ENCODE peak calls at places on chromosomes 7 and 10, in ten cellular contexts. J, G, Z, E, A, B, H, I, P and Y are unnamed samples.

GRCh38 chr10:102994551-102995295 is 76.6 kb downstream of the CNNM2 start:
- DNase-seq in Z (no peak), P (no peak), H (no peak), I (no peak), A (no peak), J (no peak), E (no peak), B (no peak), G (no peak), Y (no peak)

GRCh38 chr10:47309403-47310089 is 9.5 kb downstream of the GDF10 start:
- DNase-seq in H (no peak), P (no peak), A (no peak), G (no peak), Z (peak), E (peak), B (no peak), I (no peak), J (no peak), Y (peak)

GRCh38 chr7:114243019-114243507 is 171.6 kb upstream of the FOXP2 start:
- DNase-seq in P (no peak), B (no peak), H (no peak), G (no peak), E (peak), Z (no peak), J (no peak), A (peak), I (no peak), Y (no peak)

GRCh38 chr7:97499204-97499603 is 232.7 kb upstream of the TAC1 start:
- DNase-seq in I (no peak), H (no peak), B (peak), A (peak), J (no peak), P (peak), E (peak), G (no peak), Z (peak), Y (peak)

GRCh38 chr10:49520122-49520775 is 18.7 kb downstream of the ERCC6 start:
- DNase-seq in B (no peak), J (no peak), Z (no peak), H (no peak), E (no peak), P (no peak), I (no peak), A (no peak), G (no peak), Y (no peak)

GRCh38 chr7:156994417-156994816 is 16.0 kb downstream of the MNX1 start:
- DNase-seq in I (no peak), J (no peak), G (no peak), E (no peak), P (no peak), Z (no peak), A (no peak), H (no peak), B (no peak), Y (no peak)

GRCh38 chr7:16067695-16068094 is 353.6 kb downstream of the CRPPA start:
- DNase-seq in Z (peak), E (no peak), G (no peak), B (no peak), J (no peak), H (no peak), I (no peak), A (no peak), P (no peak), Y (no peak)

GRCh38 chr10:28892818-28893547 is 215.7 kb downstream of the BAMBI start:
- DNase-seq in A (no peak), I (no peak), P (no peak), Z (no peak), G (no peak), J (no peak), E (no peak), B (peak), H (no peak), Y (no peak)

GRCh38 chr10:9786576-9786975 is 1231.1 kb upstream of the CELF2 start:
- DNase-seq in H (no peak), A (peak), Z (no peak), G (no peak), J (no peak), B (no peak), I (no peak), E (peak), P (no peak), Y (no peak)

GRCh38 chr7:41029072-41029492 is 673.8 kb downstream of the INHBA start:
- DNase-seq in G (no peak), I (no peak), Z (no peak), J (no peak), P (no peak), E (peak), A (peak), B (peak), H (no peak), Y (no peak)

GRCh38 chr7:108253275-108254044 is 123.3 kb upstream of the LAMB4 start:
- DNase-seq in Z (no peak), A (no peak), J (no peak), B (peak), P (no peak), E (peak), H (no peak), I (no peak), G (no peak), Y (no peak)

GRCh38 chr10:123642293-123642692 is 23.9 kb upstream of the GPR26 start:
- DNase-seq in H (no peak), P (peak), I (no peak), Z (peak), B (no peak), A (no peak), E (peak), G (no peak), J (no peak), Y (peak)

GRCh38 chr7:150867592-150867991 is 15.3 kb downstream of the AOC1 start:
- DNase-seq in G (no peak), J (no peak), E (no peak), H (no peak), Z (no peak), B (no peak), A (no peak), I (no peak), P (no peak), Y (no peak)

GRCh38 chr7:15801041-15801440 is 114.6 kb upstream of the MEOX2 start:
- DNase-seq in A (no peak), H (no peak), E (no peak), P (no peak), B (no peak), G (no peak), J (no peak), Z (no peak), I (no peak), Y (no peak)

GRCh38 chr7:35424869-35425495 is 171.1 kb upstream of the TBX20 start:
- DNase-seq in E (peak), I (peak), H (no peak), A (peak), Z (peak), P (peak), J (peak), G (peak), B (peak), Y (peak)

GRCh38 chr7:75048435-75049379 is 24.9 kb downstream of the RCC1L start:
- DNase-seq in B (peak), H (no peak), Z (no peak), P (peak), G (no peak), J (no peak), E (peak), I (no peak), A (no peak), Y (no peak)

GRCh38 chr7:2637505-2638223 is 5.9 kb downstream of the TTYH3 start:
- DNase-seq in E (no peak), Z (no peak), A (no peak), P (peak), H (peak), B (no peak), G (peak), I (no peak), J (no peak), Y (no peak)

GRCh38 chr10:120221873-120222485 is 235.0 kb upstream of the PLPP4 start:
- DNase-seq in Z (peak), I (no peak), B (peak), P (peak), E (peak), G (no peak), A (peak), H (no peak), J (no peak), Y (peak)

GRCh38 chr10:49362596-49363260 is 33.2 kb downstream of the DRGX start:
- DNase-seq in G (no peak), Z (no peak), J (no peak), P (no peak), A (no peak), H (no peak), I (no peak), B (no peak), E (no peak), Y (no peak)

GRCh38 chr7:108201766-108202165 is 71.6 kb upstream of the LAMB4 start:
- DNase-seq in Z (no peak), E (no peak), I (no peak), G (no peak), H (no peak), B (no peak), P (no peak), J (no peak), A (no peak), Y (no peak)

GRCh38 chr7:81053623-81054022 is 134.8 kb upstream of the SEMA3C start:
- DNase-seq in A (no peak), J (no peak), P (no peak), E (no peak), Z (no peak), G (no peak), H (no peak), I (no peak), B (no peak), Y (no peak)

GRCh38 chr10:63115732-63116383 is 17.3 kb upstream of the NRBF2 start:
- DNase-seq in H (peak), G (peak), P (peak), E (peak), Z (no peak), B (peak), A (no peak), J (no peak), I (no peak), Y (no peak)

GRCh38 chr10:68963151-68963550 is 7.2 kb downstream of the DDX21 start:
- DNase-seq in G (no peak), Z (no peak), B (no peak), A (no peak), J (no peak), P (no peak), H (no peak), I (no peak), E (no peak), Y (no peak)

GRCh38 chr7:66604198-66604597 is 24.5 kb upstream of the KCTD7 start:
- DNase-seq in Z (no peak), J (no peak), P (no peak), G (no peak), H (no peak), E (no peak), I (no peak), B (no peak), A (no peak), Y (no peak)

GRCh38 chr10:59279476-59279875 is 82.9 kb downstream of the FAM13C start:
- DNase-seq in P (no peak), I (no peak), A (no peak), H (no peak), G (no peak), E (no peak), B (no peak), J (no peak), Z (no peak), Y (no peak)

GRCh38 chr10:31133628-31134302 is 102.1 kb upstream of the ZNF438 start:
- DNase-seq in J (peak), H (peak), B (peak), E (peak), A (no peak), I (peak), Z (peak), P (peak), G (peak), Y (peak)

GRCh38 chr10:6052247-6053221 is 9.6 kb downstream of the IL2RA start:
- DNase-seq in P (no peak), J (no peak), H (no peak), I (peak), Z (no peak), B (no peak), G (no peak), E (no peak), A (no peak), Y (peak)

GRCh38 chr7:153190452-153190851 is 430.9 kb downstream of the ACTR3B start:
- DNase-seq in A (no peak), Z (peak), J (no peak), H (no peak), B (no peak), E (no peak), P (peak), I (no peak), G (no peak), Y (peak)

GRCh38 chr7:100867040-100867795 is at the start of gene TRIP6:
- DNase-seq in G (peak), B (peak), A (no peak), P (peak), I (peak), E (peak), Z (peak), J (no peak), H (peak), Y (peak)

GRCh38 chr10:22420787-22421517 is 75.7 kb downstream of the SPAG6 start:
- DNase-seq in A (no peak), Z (no peak), B (peak), P (no peak), I (no peak), H (no peak), E (peak), G (no peak), J (no peak), Y (no peak)

GRCh38 chr7:135353832-135354231 is 120.2 kb downstream of the STRA8 start:
- DNase-seq in E (peak), P (no peak), A (no peak), Z (no peak), I (no peak), G (no peak), H (no peak), B (peak), J (no peak), Y (no peak)

GRCh38 chr10:132172091-132173066 is 14.4 kb upstream of the DPYSL4 start:
- DNase-seq in E (peak), P (no peak), G (no peak), J (no peak), Z (no peak), B (no peak), I (no peak), H (no peak), A (no peak), Y (no peak)

GRCh38 chr7:52114056-52114455 is 797.4 kb upstream of the COBL start:
- DNase-seq in B (no peak), E (no peak), G (no peak), A (no peak), I (no peak), Z (no peak), J (no peak), H (no peak), P (no peak), Y (no peak)

GRCh38 chr7:52114509-52114908 is 797.9 kb upstream of the COBL start:
- DNase-seq in E (no peak), J (no peak), Z (no peak), B (no peak), G (no peak), P (no peak), A (no peak), H (no peak), I (no peak), Y (no peak)

GRCh38 chr7:52120908-52121307 is 804.3 kb upstream of the COBL start:
- DNase-seq in G (no peak), B (no peak), P (no peak), H (no peak), J (no peak), E (no peak), A (no peak), Z (peak), I (no peak), Y (no peak)

DNA sequence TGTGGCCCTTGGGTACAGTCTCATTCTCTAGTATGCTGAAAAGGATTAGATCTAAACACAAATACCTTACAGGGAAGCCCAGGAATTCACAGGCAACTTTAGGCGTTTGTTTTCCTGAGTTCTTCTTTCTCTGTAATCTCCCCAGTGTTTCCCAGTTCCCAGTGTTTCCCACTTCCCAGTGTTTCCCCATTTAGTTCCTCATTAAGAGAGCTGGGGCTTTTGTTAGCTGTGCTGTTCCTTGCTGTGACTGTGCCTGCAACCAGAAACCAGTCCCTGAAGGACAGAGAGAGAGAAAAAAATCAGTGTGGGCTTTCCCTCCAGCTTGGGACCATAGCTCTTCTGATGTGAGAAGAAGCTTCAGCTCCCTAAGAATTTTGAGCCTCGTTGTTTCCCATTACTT is 802.9 kb upstream of the COBL start:
- DNase-seq in H (no peak), P (no peak), Z (peak), J (no peak), A (no peak), E (no peak), I (no peak), G (no peak), B (no peak), Y (peak)
- H3K4me3 ChIP-seq in H (no peak), P (no peak), Z (no peak), J (no peak), A (no peak), E (no peak), I (no peak), G (no peak), B (no peak), Y (no peak)

DNA sequence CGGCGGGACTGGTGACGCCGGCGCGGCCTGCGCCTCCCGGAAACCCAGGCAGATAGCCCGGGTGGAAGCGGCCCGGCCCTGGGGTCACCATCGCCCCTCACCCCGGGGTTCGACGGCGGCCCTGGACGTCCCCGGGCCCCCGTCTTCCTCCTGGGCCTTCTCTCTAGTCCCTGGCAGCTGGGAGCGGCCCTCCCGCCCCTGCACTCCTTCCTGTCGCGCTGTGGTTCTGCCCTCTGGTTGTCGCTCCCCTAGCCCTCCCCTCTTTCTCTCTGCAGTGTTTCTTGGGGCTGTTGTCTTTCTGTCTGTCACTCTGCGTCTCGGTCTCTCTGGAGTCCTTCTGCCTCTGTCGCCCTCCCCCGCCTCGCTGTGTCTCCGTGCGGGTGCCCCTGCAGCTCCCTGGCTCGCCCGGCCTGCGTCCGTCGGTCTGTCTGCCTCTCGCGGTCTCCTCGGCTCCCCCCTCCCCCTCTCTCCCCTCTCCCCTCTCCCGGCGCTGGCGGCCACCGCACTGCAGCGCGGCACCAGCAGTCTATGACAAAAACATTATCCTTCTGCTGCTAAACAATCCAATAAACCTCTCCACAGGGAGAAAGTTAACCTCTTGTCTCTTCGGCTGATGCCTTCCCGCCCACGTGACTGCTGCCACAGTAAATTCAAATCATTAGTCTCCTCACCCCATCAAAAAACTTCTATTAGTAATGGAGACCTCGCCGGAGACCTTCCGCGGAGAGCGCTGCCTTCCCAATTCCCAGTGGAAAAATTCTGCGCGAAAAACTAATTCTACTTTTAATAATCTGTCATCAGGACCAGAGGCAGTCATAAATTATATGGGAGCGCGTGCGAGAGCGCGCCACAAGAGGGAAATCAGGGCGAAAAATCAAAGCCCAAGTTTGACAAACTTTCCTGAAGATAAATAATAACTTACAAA is 90.3 kb upstream of the PAX2 start:
- DNase-seq in G (no peak), Z (peak), E (peak), I (no peak), P (no peak), B (no peak), J (no peak), H (no peak), A (no peak), Y (peak)
- H3K4me3 ChIP-seq in G (peak), Z (peak), E (no peak), I (no peak), P (peak), B (no peak), J (peak), H (no peak), A (peak), Y (peak)

GRCh38 chr7:4841836-4842235 is 20.0 kb downstream of the PAPOLB start:
- DNase-seq in G (no peak), P (no peak), I (no peak), E (no peak), B (no peak), J (no peak), H (no peak), A (no peak), Z (no peak), Y (no peak)

GRCh38 chr7:4841007-4841784 is 20.6 kb downstream of the PAPOLB start:
- DNase-seq in I (no peak), P (no peak), J (no peak), B (no peak), Z (no peak), A (no peak), H (no peak), G (no peak), E (no peak), Y (no peak)

GRCh38 chr7:4842302-4843064 is 19.3 kb downstream of the PAPOLB start:
- DNase-seq in Z (no peak), P (no peak), A (no peak), J (no peak), E (peak), G (no peak), B (peak), I (no peak), H (no peak), Y (peak)

GRCh38 chr7:4849390-4849789 is 12.4 kb downstream of the PAPOLB start:
- DNase-seq in E (peak), A (no peak), Z (peak), G (no peak), H (no peak), P (peak), B (peak), J (no peak), I (no peak), Y (no peak)

DNA sequence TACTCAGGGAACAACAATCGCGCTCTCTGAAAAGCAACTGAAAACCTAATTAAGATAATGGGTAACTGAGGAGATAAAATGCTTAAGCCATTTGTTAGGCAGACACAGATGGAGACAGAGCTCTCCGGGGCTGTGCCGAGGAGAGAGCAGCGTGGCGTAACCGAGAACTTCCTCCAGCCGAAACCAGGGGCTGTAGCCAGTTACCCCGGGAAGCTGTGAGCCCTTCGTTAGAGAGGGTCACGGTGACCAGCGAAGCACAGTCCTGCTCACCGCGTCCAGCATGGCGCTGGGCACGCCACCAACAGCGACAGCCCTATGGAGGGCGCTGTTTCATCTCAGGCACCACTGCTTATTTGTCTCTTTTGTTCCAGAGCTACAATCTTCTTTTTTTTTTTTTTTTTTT is 16.1 kb downstream of the PAPOLB start:
- DNase-seq in A (no peak), Z (peak), I (no peak), H (no peak), G (peak), B (peak), P (peak), J (no peak), E (peak), Y (peak)
- H3K4me3 ChIP-seq in A (no peak), Z (no peak), I (no peak), H (no peak), G (peak), B (peak), P (peak), J (no peak), E (peak), Y (no peak)

GRCh38 chr10:92573091-92573797 is 649 bp downstream of the IDE start:
- DNase-seq in P (peak), A (no peak), G (no peak), E (peak), H (peak), J (peak), I (no peak), B (peak), Z (peak), Y (peak)

GRCh38 chr10:92569071-92569470 is 4.8 kb downstream of the IDE start:
- DNase-seq in H (no peak), P (no peak), Z (no peak), E (no peak), A (no peak), G (no peak), I (no peak), J (no peak), B (no peak), Y (no peak)

GRCh38 chr10:92572362-92573090 is 1.4 kb downstream of the IDE start:
- DNase-seq in G (no peak), E (peak), J (no peak), A (no peak), H (no peak), I (no peak), Z (no peak), B (no peak), P (no peak), Y (peak)

GRCh38 chr10:92573798-92574544 is at the start of gene IDE:
- DNase-seq in J (peak), I (peak), P (peak), A (peak), H (peak), Z (peak), E (peak), G (peak), B (peak), Y (peak)

GRCh38 chr10:92571649-92572048 is 2.2 kb downstream of the IDE start:
- DNase-seq in H (no peak), G (no peak), B (peak), A (no peak), J (no peak), E (peak), I (no peak), Z (no peak), P (no peak), Y (no peak)
- H3K4me3 ChIP-seq in H (no peak), G (peak), B (no peak), A (no peak), J (no peak), E (peak), I (peak), Z (peak), P (no peak), Y (peak)